ENCODE peak calls at places on chromosomes 1 and 21, in four cellular contexts. K is heart right ventricle; L is K562; A is stimulated activated CD8-positive, alpha-beta memory T cell treated with anti-CD3 and anti-CD28 coated beads, Interleukin-2, amount 100 ng/mL, for 48 hours. F is an unnamed sample.

GRCh38 chr1:53949023-53949611 is 3.0 kb downstream of the LRRC42 start:
- DNase-seq in A (no peak), L (peak; percentile 60), K (no peak), F (no peak)

GRCh38 chr1:211928222-211928856 is 97.8 kb upstream of the LPGAT1 start:
- DNase-seq in K (no peak), L (peak; percentile 90), A (no peak), F (peak; percentile 68)

GRCh38 chr1:97192872-97193572 is 471.4 kb downstream of the PTBP2 start:
- DNase-seq in A (no peak), K (no peak), L (no peak), F (no peak)

GRCh38 chr1:16110456-16110855 is 37.0 kb upstream of the FAM131C start:
- DNase-seq in K (no peak), A (no peak), L (no peak), F (no peak)

GRCh38 chr1:32903991-32904776 is 3.0 kb upstream of the TMEM54 start:
- DNase-seq in A (no peak), K (no peak), L (no peak), F (no peak)

GRCh38 chr21:42632771-42633690 is 20.4 kb upstream of the PDE9A start:
- DNase-seq in K (no peak), A (no peak), L (no peak), F (no peak)

GRCh38 chr1:85427844-85428243 is 37.1 kb downstream of the DDAH1 start:
- DNase-seq in L (no peak), K (no peak), A (no peak), F (no peak)

GRCh38 chr1:44581205-44581604 is 93.1 kb downstream of the TMEM53 start:
- DNase-seq in K (no peak), L (no peak), A (no peak), F (no peak)

GRCh38 chr1:81549588-81550127 is 251.1 kb upstream of the ADGRL2 start:
- DNase-seq in L (no peak), K (no peak), A (no peak), F (no peak)

GRCh38 chr1:20211511-20211931 is 25.2 kb upstream of the PLA2G2C start:
- DNase-seq in K (no peak), A (no peak), L (no peak), F (no peak)

GRCh38 chr1:162056043-162056442 is 13.4 kb upstream of the NOS1AP start:
- DNase-seq in K (peak; percentile 30), A (peak; percentile 24), L (peak; percentile 64), F (peak; percentile 50)

GRCh38 chr1:99674665-99675064 is 28.8 kb downstream of the PALMD start:
- DNase-seq in K (no peak), L (no peak), A (no peak), F (no peak)

GRCh38 chr21:36839735-36840134 is 126.7 kb downstream of the HLCS start:
- DNase-seq in A (no peak), L (no peak), K (no peak), F (no peak)

GRCh38 chr1:205792946-205793673 is 17.8 kb upstream of the RAB29 start:
- DNase-seq in L (no peak), K (no peak), A (no peak), F (no peak)

GRCh38 chr21:44874497-44875331 is 1.2 kb upstream of the PTTG1IP start:
- DNase-seq in L (no peak), K (peak; percentile 81), A (no peak), F (peak; percentile 77)

GRCh38 chr1:9927259-9927658 is 15.9 kb downstream of the LZIC start:
- DNase-seq in A (no peak), K (no peak), L (no peak), F (no peak)

GRCh38 chr21:34690041-34690792 is 21.4 kb downstream of the CLIC6 start:
- DNase-seq in L (no peak), A (no peak), K (no peak), F (no peak)

F was measured in left lung.